ENCODE peak calls at places on chromosomes 4 and X, in five cellular contexts. X, F, D, N and O are unnamed samples.

GRCh38 chr4:139606600-139607301 is 50.7 kb upstream of the SETD7 start:
- DNase-seq in N (no peak), X (no peak), F (peak; percentile 70), D (no peak), O (no peak)

GRCh38 chr4:154024097-154024496 is 235.2 kb upstream of the SFRP2 start:
- DNase-seq in N (no peak), D (peak; percentile 56), F (no peak), X (no peak), O (no peak)

GRCh38 chrX:2819345-2820130 is 9.2 kb upstream of the GYG2 start:
- DNase-seq in N (peak; percentile 67), X (no peak), D (no peak), F (peak; percentile 32), O (no peak)

GRCh38 chrX:120269379-120270035 is 18.9 kb downstream of the ZBTB33 start:
- DNase-seq in F (peak; percentile 25), X (no peak), N (no peak), D (no peak), O (no peak)

GRCh38 chr4:108272046-108272445 is 103.3 kb upstream of the LEF1 start:
- DNase-seq in N (no peak), F (peak; percentile 56), D (no peak), X (no peak), O (no peak)

GRCh38 chr4:108427946-108428345 is 192.4 kb upstream of the RPL34 start:
- DNase-seq in D (no peak), X (no peak), F (no peak), N (no peak), O (no peak)

GRCh38 chrX:140180585-140180984 is 215.3 kb upstream of the CXorf66 start:
- DNase-seq in F (no peak), N (no peak), X (no peak), D (no peak), O (no peak)

GRCh38 chr4:156100651-156101050 is 147.0 kb upstream of the CTSO start:
- DNase-seq in X (no peak), N (no peak), F (no peak), D (no peak), O (no peak)

GRCh38 chrX:11427082-11428033 is 134.1 kb downstream of the AMELX start:
- DNase-seq in D (peak; percentile 52), N (no peak), F (no peak), X (no peak), O (peak; percentile 8)

GRCh38 chr4:120753854-120754253 is 168.7 kb downstream of the PRDM5 start:
- DNase-seq in N (no peak), F (no peak), D (no peak), X (no peak), O (peak; percentile 18)

GRCh38 chr4:158945529-158946108 is 157.3 kb upstream of the RAPGEF2 start:
- DNase-seq in X (no peak), F (no peak), D (no peak), N (no peak), O (no peak)

GRCh38 chr4:20687894-20688293 is 12.4 kb upstream of the PACRGL start:
- DNase-seq in F (peak; percentile 80), X (no peak), D (no peak), N (no peak), O (no peak)

GRCh38 chr4:76764251-76764650 is 133.7 kb downstream of the SOWAHB start:
- DNase-seq in N (peak; percentile 86), X (no peak), D (no peak), F (peak; percentile 76), O (peak; percentile 20)

GRCh38 chr4:118759481-118759880 is 74.3 kb downstream of the METTL14 start:
- DNase-seq in X (no peak), N (no peak), D (no peak), F (no peak), O (no peak)

GRCh38 chr4:40288547-40288946 is 46.6 kb upstream of the CHRNA9 start:
- DNase-seq in F (no peak), D (no peak), N (no peak), X (no peak), O (no peak)

GRCh38 chr4:158020734-158021346 is 152.0 kb downstream of the GASK1B start:
- DNase-seq in N (peak; percentile 70), X (no peak), D (no peak), F (peak; percentile 88), O (no peak)

GRCh38 chrX:47831788-47832187 is 4.9 kb upstream of the ZNF81 start:
- DNase-seq in N (peak; percentile 76), X (no peak), F (peak; percentile 46), D (peak; percentile 58), O (no peak)

GRCh38 chr4:93912146-93912545 is 83.6 kb downstream of the ATOH1 start:
- DNase-seq in N (no peak), D (no peak), X (no peak), F (no peak), O (no peak)

GRCh38 chr4:118215826-118216225 is 137.0 kb downstream of the PRSS12 start:
- DNase-seq in X (no peak), F (no peak), N (no peak), D (no peak), O (no peak)

GRCh38 chr4:15040916-15041463 is 38.7 kb downstream of the CPEB2 start:
- DNase-seq in F (peak; percentile 50), X (no peak), N (no peak), D (no peak), O (no peak)

GRCh38 chr4:868421-868820 is 42.5 kb upstream of the CPLX1 start:
- DNase-seq in D (no peak), X (no peak), N (no peak), F (no peak), O (no peak)

GRCh38 chrX:110563276-110563675 is 204.6 kb downstream of the RTL9 start:
- DNase-seq in F (no peak), N (no peak), D (no peak), X (no peak), O (no peak)

GRCh38 chr4:150150545-150151156 is 72.4 kb downstream of the DCLK2 start:
- DNase-seq in D (no peak), F (no peak), N (no peak), X (no peak), O (peak; percentile 15)

GRCh38 chr4:16887887-16888286 is 10.6 kb downstream of the LDB2 start:
- DNase-seq in D (no peak), F (no peak), N (no peak), X (no peak), O (no peak)

GRCh38 chr4:184854673-184855072 is 28.9 kb upstream of the ACSL1 start:
- DNase-seq in N (peak; percentile 30), F (no peak), X (no peak), D (no peak), O (no peak)
- H2BK12ac ChIP-seq in N (no peak overlapping the region), F (no peak overlapping the region), X (no peak overlapping the region), D (no peak overlapping the region), O (no peak overlapping the region)

GRCh38 chr4:185552254-185552653 is 16.9 kb upstream of the PDLIM3 start:
- DNase-seq in X (no peak), N (no peak), F (no peak), D (no peak), O (no peak)
- H2BK12ac ChIP-seq in X (no peak overlapping the region), N (no peak overlapping the region), F (no peak overlapping the region), D (no peak overlapping the region), O (no peak overlapping the region)

GRCh38 chrX:45591650-45592049 is 391.0 kb upstream of the DIPK2B start:
- DNase-seq in X (no peak), N (no peak), D (no peak), F (no peak), O (no peak)

GRCh38 chrX:45596190-45596808 is 395.6 kb upstream of the DIPK2B start:
- DNase-seq in X (no peak), N (no peak), F (no peak), D (no peak), O (no peak)

DNA sequence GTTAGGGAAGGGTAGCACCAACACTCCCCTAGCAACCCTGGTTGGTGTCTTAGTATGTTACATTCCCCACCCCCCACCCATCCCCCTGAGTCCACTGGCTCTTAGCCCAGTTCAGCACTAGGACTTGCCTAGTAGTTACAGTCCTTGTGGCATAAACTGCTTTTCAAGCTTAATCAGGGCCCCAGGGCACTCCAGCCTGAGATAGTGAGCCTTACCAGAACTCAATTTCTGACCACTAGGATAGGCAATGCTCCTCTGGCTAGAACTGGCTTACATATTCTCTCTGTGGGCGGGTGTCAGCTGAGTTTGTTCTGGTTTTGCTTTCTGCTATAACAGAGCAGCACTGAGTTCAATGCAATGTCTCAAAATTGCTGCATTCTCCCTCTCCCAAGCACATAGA is 391.4 kb upstream of the DIPK2B start:
- DNase-seq in N (no peak), F (no peak), X (no peak), D (no peak), O (no peak)
- H2BK12ac ChIP-seq in N (no peak overlapping the region), F (no peak overlapping the region), X (no peak overlapping the region), D (no peak overlapping the region), O (no peak overlapping the region)

GRCh38 chr4:1900087-1900433 is 28.9 kb downstream of the NSD2 start:
- DNase-seq in F (no peak), N (no peak), X (no peak), D (no peak), O (no peak)
- H2BK12ac ChIP-seq in F (no peak overlapping the region), N (no peak overlapping the region), X (no peak overlapping the region), D (no peak overlapping the region), O (no peak overlapping the region)

DNA sequence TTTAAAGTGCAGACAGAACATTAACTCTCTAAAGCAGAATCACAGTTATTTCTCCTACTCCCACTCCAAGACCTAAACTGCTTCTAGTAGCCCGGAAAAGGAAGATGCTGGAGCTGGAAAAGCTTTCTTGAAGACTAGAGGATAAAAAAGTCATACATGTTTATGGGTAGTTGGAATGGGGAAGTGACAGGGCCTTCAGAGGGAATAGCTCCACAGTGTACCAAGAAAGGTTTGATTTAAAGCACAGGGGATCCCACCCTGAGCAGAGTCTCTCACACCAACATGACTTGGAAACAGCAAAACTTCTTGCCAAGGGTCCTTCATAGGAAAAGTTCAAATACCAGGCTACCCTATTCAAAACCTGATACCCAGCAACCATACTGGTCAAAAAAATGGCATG is 34.3 kb upstream of the NAF1 start:
- DNase-seq in X (no peak), D (no peak), F (no peak), N (no peak), O (no peak)
- H2BK12ac ChIP-seq in X (no peak overlapping the region), D (no peak overlapping the region), F (no peak overlapping the region), N (no peak overlapping the region), O (no peak overlapping the region)

GRCh38 chrX:150150081-150150779 is 211.9 kb upstream of the EOLA2 start:
- DNase-seq in N (no peak), D (no peak), F (no peak), X (no peak), O (no peak)
- H2BK12ac ChIP-seq in N (no peak overlapping the region), D (no peak overlapping the region), F (no peak overlapping the region), X (no peak overlapping the region), O (no peak overlapping the region)

DNA sequence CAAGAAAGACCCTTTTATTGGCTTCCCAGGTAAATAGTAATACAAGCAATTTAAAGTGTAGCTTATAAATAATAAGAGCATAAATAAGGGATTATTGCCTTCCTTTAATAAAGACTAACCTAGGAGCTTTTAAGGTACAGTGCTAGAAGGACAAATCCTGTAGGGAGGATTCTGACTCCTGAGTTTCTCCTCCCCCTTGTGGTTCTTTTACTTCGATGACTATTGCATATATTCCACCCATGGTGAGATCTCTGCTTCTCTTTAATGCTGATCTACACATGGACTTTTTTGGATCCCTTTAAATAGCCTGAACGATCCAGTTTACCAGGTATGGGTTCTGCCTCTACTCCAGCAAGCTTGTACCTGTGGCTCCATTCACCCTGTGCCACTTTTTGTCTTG is 2.5 kb downstream of the GALNT7 start:
- DNase-seq in N (peak; percentile 40), X (no peak), F (peak; percentile 60), D (no peak), O (no peak)
- H2BK12ac ChIP-seq in N (no peak overlapping the region), X (no peak overlapping the region), F (no peak overlapping the region), D (no peak overlapping the region), O (no peak overlapping the region)

GRCh38 chr4:7431696-7432530 is 2.8 kb downstream of the PSAPL1 start:
- DNase-seq in F (no peak), D (no peak), X (no peak), N (no peak), O (no peak)
- H2BK12ac ChIP-seq in F (no peak overlapping the region), D (no peak overlapping the region), X (no peak overlapping the region), N (no peak overlapping the region), O (peak overlapping the region; percentile 58)